ENCODE peak calls at places on chromosomes 3 and 15, in eight cellular contexts. H is dorsolateral prefrontal cortex; L is hippocampal formation; E is iris pigment epithelial cell; C is endothelial cell of umbilical vein; W is stimulated activated CD4-positive, alpha-beta T cell treated with anti-CD3 and anti-CD28 coated beads, Interleukin-12 subunit alpha, Interleukin-12 subunit beta, amount 100 ng/mL, for 48 hours; R is AML-193; T is anterior cingulate cortex. K is an unnamed sample.

GRCh38 chr3:122102191-122102935 is 47.2 kb downstream of the CD86 start:
- DNase-seq in H (no peak), L (no peak), E (no peak), C (no peak), W (no peak), R (peak; percentile 92), T (no peak), K (no peak)

GRCh38 chr3:181040030-181040429 is 50.5 kb upstream of the DNAJC19 start:
- DNase-seq in H (no peak), L (no peak), E (no peak), C (no peak), W (no peak), R (no peak), T (no peak), K (no peak)

GRCh38 chr3:53750253-53751210 is 95.7 kb downstream of the CHDH start:
- DNase-seq in H (no peak), L (no peak), E (no peak), C (no peak), W (no peak), R (no peak), T (no peak), K (peak; percentile 64)

GRCh38 chr3:147616998-147617619 is 207.9 kb downstream of the ZIC1 start:
- DNase-seq in H (no peak), L (peak; percentile 48), E (peak; percentile 17), C (peak; percentile 13), W (no peak), R (peak; percentile 69), T (no peak), K (no peak)

GRCh38 chr3:62926494-62926893 is 51.3 kb upstream of the CADPS start:
- DNase-seq in H (no peak), L (no peak), E (no peak), C (no peak), W (no peak), R (no peak), T (no peak), K (peak; percentile 36)

GRCh38 chr3:126985143-126985985 is 2.4 kb downstream of the PLXNA1 start:
- DNase-seq in H (no peak), L (no peak), E (no peak), C (no peak), W (no peak), R (no peak), T (no peak), K (no peak)

GRCh38 chr3:195073866-195074860 is 196.8 kb downstream of the XXYLT1 start:
- DNase-seq in H (peak; percentile 9), L (no peak), E (no peak), C (no peak), W (no peak), R (no peak), T (no peak), K (no peak)

GRCh38 chr3:41222508-41222907 is 23.2 kb downstream of the CTNNB1 start:
- DNase-seq in H (no peak), L (no peak), E (no peak), C (no peak), W (no peak), R (no peak), T (no peak), K (no peak)

GRCh38 chr3:63061449-63061848 is 186.2 kb upstream of the CADPS start:
- DNase-seq in H (no peak), L (no peak), E (no peak), C (no peak), W (no peak), R (no peak), T (no peak), K (no peak)

GRCh38 chr3:127457094-127457475 is 133.4 kb downstream of the TPRA1 start:
- DNase-seq in H (peak; percentile 74), L (no peak), E (peak; percentile 77), C (peak; percentile 50), W (peak; percentile 14), R (no peak), T (peak; percentile 18), K (no peak)

GRCh38 chr3:66397745-66398144 is 103.1 kb downstream of the LRIG1 start:
- DNase-seq in H (no peak), L (no peak), E (peak; percentile 63), C (no peak), W (no peak), R (peak; percentile 3), T (no peak), K (no peak)

GRCh38 chr3:72659609-72660008 is 188.6 kb downstream of the SHQ1 start:
- DNase-seq in H (no peak), L (no peak), E (no peak), C (no peak), W (no peak), R (no peak), T (no peak), K (no peak)

GRCh38 chr3:5301671-5302297 is 114.3 kb downstream of the EDEM1 start:
- DNase-seq in H (no peak), L (no peak), E (no peak), C (no peak), W (no peak), R (no peak), T (no peak), K (no peak)

GRCh38 chr3:25297667-25298585 is 130.1 kb upstream of the RARB start:
- DNase-seq in H (no peak), L (no peak), E (peak; percentile 76), C (peak; percentile 37), W (no peak), R (no peak), T (no peak), K (no peak)

GRCh38 chr15:94193906-94194305 is 37.5 kb upstream of the MCTP2 start:
- DNase-seq in H (no peak), L (no peak), E (no peak), C (no peak), W (no peak), R (no peak), T (no peak), K (no peak)

GRCh38 chr3:194327414-194328079 is 23.6 kb downstream of the CPN2 start:
- DNase-seq in H (no peak), L (no peak), E (no peak), C (no peak), W (no peak), R (no peak), T (no peak), K (no peak)

GRCh38 chr15:33150516-33150915 is 44.0 kb downstream of the FMN1 start:
- DNase-seq in H (no peak), L (no peak), E (no peak), C (no peak), W (no peak), R (no peak), T (no peak), K (no peak)

GRCh38 chr3:193982258-193982659 is 153.7 kb upstream of the HES1 start:
- DNase-seq in H (peak; percentile 47), L (no peak), E (peak; percentile 57), C (peak; percentile 43), W (no peak), R (no peak), T (peak; percentile 40), K (peak; percentile 54)

GRCh38 chr3:70832035-70832795 is 519.8 kb upstream of the MDFIC2 start:
- DNase-seq in H (no peak), L (no peak), E (peak; percentile 59), C (peak; percentile 59), W (no peak), R (no peak), T (no peak), K (no peak)

GRCh38 chr15:50358805-50359204 is 3.8 kb upstream of the GABPB1 start:
- DNase-seq in H (no peak), L (no peak), E (peak; percentile 63), C (peak; percentile 41), W (peak; percentile 7), R (peak; percentile 69), T (no peak), K (no peak)

GRCh38 chr15:92869263-92869940 is 30.7 kb upstream of the CHD2 start:
- DNase-seq in H (no peak), L (no peak), E (peak; percentile 54), C (no peak), W (no peak), R (no peak), T (no peak), K (no peak)

GRCh38 chr3:39132096-39133092 is 21.0 kb downstream of the CSRNP1 start:
- DNase-seq in H (no peak), L (no peak), E (no peak), C (no peak), W (no peak), R (no peak), T (no peak), K (no peak)

GRCh38 chr3:67601919-67602608 is 52.3 kb downstream of the SUCLG2 start:
- DNase-seq in H (no peak), L (no peak), E (peak; percentile 57), C (no peak), W (no peak), R (no peak), T (no peak), K (no peak)

GRCh38 chr15:45594835-45595530 is 7.8 kb downstream of the BLOC1S6 start:
- DNase-seq in H (no peak), L (no peak), E (no peak), C (no peak), W (no peak), R (no peak), T (no peak), K (no peak)

GRCh38 chr3:131083190-131083863 is 56.6 kb downstream of the NEK11 start:
- DNase-seq in H (peak; percentile 97), L (peak; percentile 89), E (no peak), C (no peak), W (no peak), R (no peak), T (peak; percentile 94), K (peak; percentile 99)

GRCh38 chr3:120299403-120299802 is 14.4 kb upstream of the GPR156 start:
- DNase-seq in H (no peak), L (no peak), E (no peak), C (no peak), W (no peak), R (no peak), T (no peak), K (no peak)

GRCh38 chr3:116340680-116341216 is 104.5 kb downstream of the LSAMP start:
- DNase-seq in H (no peak), L (no peak), E (no peak), C (no peak), W (no peak), R (no peak), T (no peak), K (no peak)

GRCh38 chr15:73794501-73795133 is 41.5 kb upstream of the INSYN1 start:
- DNase-seq in H (no peak), L (no peak), E (peak; percentile 55), C (no peak), W (no peak), R (no peak), T (no peak), K (no peak)

GRCh38 chr3:152471814-152472605 is 203.3 kb downstream of the MBNL1 start:
- DNase-seq in H (peak; percentile 51), L (peak; percentile 71), E (peak; percentile 64), C (peak; percentile 76), W (peak; percentile 46), R (peak; percentile 78), T (peak; percentile 19), K (peak; percentile 84)

GRCh38 chr3:59451800-59452741 is 402.2 kb upstream of the CFAP20DC start:
- DNase-seq in H (no peak), L (no peak), E (no peak), C (no peak), W (no peak), R (no peak), T (no peak), K (no peak)

GRCh38 chr3:83934208-83935150 is 1024.3 kb upstream of the CADM2 start:
- DNase-seq in H (no peak), L (no peak), E (peak; percentile 64), C (no peak), W (no peak), R (no peak), T (no peak), K (no peak)

GRCh38 chr3:156120528-156121251 is at the start of gene KCNAB1:
- DNase-seq in H (no peak), L (no peak), E (no peak), C (no peak), W (no peak), R (no peak), T (no peak), K (no peak)

GRCh38 chr3:141441381-141442365 is 45.2 kb upstream of the RASA2 start:
- DNase-seq in H (peak; percentile 54), L (peak; percentile 18), E (peak; percentile 72), C (peak; percentile 85), W (peak; percentile 71), R (peak; percentile 91), T (peak; percentile 14), K (peak; percentile 45)

GRCh38 chr15:92141607-92142006 is 252.1 kb upstream of the ST8SIA2 start:
- DNase-seq in H (no peak), L (no peak), E (no peak), C (no peak), W (no peak), R (no peak), T (no peak), K (no peak)

K was measured in posterior cingulate gyrus.